ENCODE peak calls at places on chromosomes 12 and 14, in nine cellular contexts. I is C1 segment of cervical spinal cord; Y is iris pigment epithelial cell; S is MCF 10A; T is activated CD4-positive, alpha-beta T cell treated with anti-CD3 and anti-CD28 coated beads, Interleukin-2, amount 50 U/mL, for 1 hour; L is G401; U is fibroblast of the aortic adventitia; M is retina; C is spleen. P is an unnamed sample.

GRCh38 chr12:27966870-27967269 is 5.7 kb downstream of the PTHLH start:
- DNase-seq in Y (peak; percentile 97), C (no peak), I (no peak), T (no peak), S (peak; percentile 93), U (peak; percentile 98), M (no peak), L (no peak), P (peak; percentile 94)

GRCh38 chr12:57563358-57563757 is 13.5 kb downstream of the KIF5A start:
- DNase-seq in M (no peak), C (no peak), T (no peak), L (no peak), U (no peak), S (no peak), I (no peak), Y (no peak), P (no peak)

GRCh38 chr12:9719835-9720234 is 13.1 kb downstream of the CLECL1 start:
- DNase-seq in Y (no peak), L (no peak), C (no peak), S (no peak), U (no peak), T (no peak), I (no peak), M (no peak), P (no peak)

GRCh38 chr14:83887871-83888270 is 1642.1 kb upstream of the FLRT2 start:
- DNase-seq in T (no peak), U (no peak), M (no peak), Y (no peak), C (no peak), L (no peak), I (no peak), S (no peak), P (no peak)

GRCh38 chr14:67833403-67833802 is 13.8 kb downstream of the RAD51B start:
- DNase-seq in S (no peak), U (no peak), T (no peak), I (no peak), L (no peak), M (no peak), C (no peak), Y (no peak), P (no peak)

GRCh38 chr14:88170333-88170732 is 152.7 kb downstream of the KCNK10 start:
- DNase-seq in T (no peak), S (no peak), U (no peak), Y (no peak), M (no peak), I (no peak), C (no peak), L (no peak), P (peak; percentile 41)

GRCh38 chr14:75010472-75010871 is 7.8 kb downstream of the EIF2B2 start:
- DNase-seq in C (no peak), S (peak; percentile 15), I (no peak), T (no peak), U (peak; percentile 49), L (no peak), M (no peak), Y (no peak), P (no peak)

GRCh38 chr12:19707948-19708409 is 268.7 kb downstream of the AEBP2 start:
- DNase-seq in U (peak; percentile 33), I (no peak), S (peak; percentile 65), T (no peak), L (no peak), Y (peak; percentile 74), C (no peak), M (no peak), P (no peak)

GRCh38 chr14:92121207-92121669 is 268 bp downstream of the NDUFB1 start:
- DNase-seq in T (peak; percentile 9), U (peak; percentile 51), S (no peak), M (no peak), C (no peak), Y (peak; percentile 65), L (peak; percentile 65), I (no peak), P (peak; percentile 86)

P was measured in osteoblast.